ENCODE peak calls at places on chromosomes 2 and 18, in five cellular contexts. R is A549, M is K562, Y is HepG2, K is GM12878. J is an unnamed sample.

GRCh38 chr2:230931556-230932231 is 6.7 kb upstream of the GPR55 start:
- DNase-seq in R (no peak), M (no peak), Y (no peak), K (no peak), J (no peak)

GRCh38 chr2:121468936-121469335 is 61.7 kb upstream of the RNU4ATAC start:
- DNase-seq in R (no peak), M (no peak), Y (no peak), K (no peak), J (no peak)

GRCh38 chr2:141075753-141076152 is 1055.1 kb downstream of the LRP1B start:
- DNase-seq in R (no peak), M (no peak), Y (no peak), K (no peak), J (no peak)

GRCh38 chr18:36572135-36572856 is 256.5 kb downstream of the TPGS2 start:
- DNase-seq in R (peak; percentile 5), M (no peak), Y (peak; percentile 19), K (peak; percentile 38), J (peak; percentile 50)

GRCh38 chr2:106119074-106119473 is 75.0 kb downstream of the UXS1 start:
- DNase-seq in R (no peak), M (no peak), Y (no peak), K (no peak), J (no peak)

GRCh38 chr18:34710430-34711386 is 610 bp downstream of the DTNA start:
- DNase-seq in R (no peak), M (no peak), Y (no peak), K (no peak), J (no peak)

GRCh38 chr18:5894215-5894612 is 1.1 kb downstream of the TMEM200C start:
- DNase-seq in R (no peak), M (no peak), Y (no peak), K (no peak), J (no peak)

GRCh38 chr2:121351521-121352318 is 66.7 kb upstream of the TFCP2L1 start:
- DNase-seq in R (no peak), M (no peak), Y (no peak), K (no peak), J (no peak)

GRCh38 chr2:9950521-9951271 is 797 bp upstream of the GRHL1 start:
- DNase-seq in R (peak; percentile 62), M (peak; percentile 70), Y (no peak), K (no peak), J (peak; percentile 48)

GRCh38 chr2:114426111-114426510 is 16.3 kb upstream of the DPP10 start:
- DNase-seq in R (no peak), M (no peak), Y (no peak), K (no peak), J (no peak)

GRCh38 chr2:64085936-64086335 is 58.3 kb downstream of the PELI1 start:
- DNase-seq in R (no peak), M (no peak), Y (no peak), K (no peak), J (no peak)

GRCh38 chr2:193469251-193469650 is 1274.5 kb upstream of the TMEFF2 start:
- DNase-seq in R (no peak), M (no peak), Y (no peak), K (no peak), J (no peak)

GRCh38 chr2:172496096-172496709 is 59.7 kb upstream of the PDK1 start:
- DNase-seq in R (no peak), M (no peak), Y (no peak), K (no peak), J (no peak)

GRCh38 chr2:202436631-202437030 is 60.5 kb downstream of the BMPR2 start:
- DNase-seq in R (no peak), M (no peak), Y (no peak), K (no peak), J (no peak)

GRCh38 chr2:219017166-219017931 is 24.0 kb downstream of the CFAP65 start:
- DNase-seq in R (no peak), M (no peak), Y (no peak), K (no peak), J (no peak)

GRCh38 chr2:62465741-62466500 is 40.1 kb downstream of the TMEM17 start:
- DNase-seq in R (no peak), M (no peak), Y (no peak), K (no peak), J (no peak)

GRCh38 chr2:62464608-62465007 is 41.4 kb downstream of the TMEM17 start:
- DNase-seq in R (no peak), M (no peak), Y (no peak), K (no peak), J (no peak)

GRCh38 chr2:62467100-62467474 is 38.9 kb downstream of the TMEM17 start:
- DNase-seq in R (no peak), M (no peak), Y (peak; percentile 58), K (no peak), J (no peak)

GRCh38 chr2:62466501-62466854 is 39.5 kb downstream of the TMEM17 start:
- DNase-seq in R (no peak), M (no peak), Y (no peak), K (no peak), J (no peak)

GRCh38 chr2:62465039-62465740 is 40.8 kb downstream of the TMEM17 start:
- DNase-seq in R (no peak), M (no peak), Y (no peak), K (no peak), J (no peak)
- TF ChIP-seq ESRRA in R (no peak), M (no peak), Y (no peak), K (no peak), J (no peak)

GRCh38 chr18:75625966-75626365 is 198.5 kb upstream of the SMIM21 start:
- DNase-seq in R (no peak), M (no peak), Y (no peak), K (no peak), J (no peak)
- TF ChIP-seq ESRRA in R (no peak), M (no peak), Y (no peak), K (no peak), J (no peak)

GRCh38 chr2:61562615-61563014 is 24.5 kb upstream of the XPO1 start:
- DNase-seq in R (no peak), M (no peak), Y (no peak), K (no peak), J (no peak)

DNA sequence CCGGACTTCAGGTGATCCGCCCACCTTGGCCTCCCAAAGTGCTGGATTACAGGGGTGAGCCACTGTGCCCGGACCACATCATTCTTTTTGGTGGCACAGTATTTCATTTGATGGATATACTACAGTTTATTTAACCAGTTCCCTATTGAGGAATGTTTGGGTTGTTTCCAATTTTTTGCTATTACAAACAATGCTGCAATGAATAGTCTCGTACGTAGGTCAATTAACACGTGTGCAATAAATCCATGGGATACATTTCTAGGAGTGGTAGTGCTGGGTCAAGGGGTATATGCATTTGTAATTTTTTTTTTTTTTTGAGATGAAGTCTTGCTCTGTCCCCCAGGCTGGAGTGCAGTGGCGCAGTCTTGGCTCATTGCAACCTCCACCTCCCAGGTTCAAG is 28.4 kb upstream of the XPO1 start:
- DNase-seq in R (no peak), M (no peak), Y (no peak), K (no peak), J (no peak)
- TF ChIP-seq ESRRA in R (no peak), M (no peak), Y (no peak), K (no peak), J (no peak)

GRCh38 chr2:38747007-38747424 is 4.1 kb downstream of the SRSF7 start:
- DNase-seq in R (no peak), M (no peak), Y (no peak), K (no peak), J (no peak)
- TF ChIP-seq ESRRA in R (no peak), M (no peak), Y (no peak), K (no peak), J (no peak)

GRCh38 chr2:151289972-151290335 is 486 bp upstream of the NMI start:
- DNase-seq in R (peak; percentile 39), M (no peak), Y (no peak), K (no peak), J (no peak)
- TF ChIP-seq ESRRA in R (no peak), M (no peak), Y (no peak), K (no peak), J (no peak)

J was measured in WTC11.